ENCODE peak calls at places on chromosomes 3 and 15, in nine cellular contexts. L is stimulated activated CD8-positive, alpha-beta memory T cell treated with anti-CD3 and anti-CD28 coated beads, Interleukin-4, amount 100 ng/mL, for 1 hour; N is HCEC 1CT; F is psoas muscle; W is CD8-positive, alpha-beta memory T cell; T is iPS-NIHi11; J is GM13976; H is activated CD4-positive, CD25-positive, alpha-beta regulatory T cell; B is AG09319. A is an unnamed sample.

GRCh38 chr3:122533931-122534334 is 19.2 kb upstream of the KPNA1 start:
- DNase-seq in L (no peak), N (peak), F (no peak), W (no peak), T (no peak), J (peak), H (no peak), B (no peak), A (no peak)

GRCh38 chr3:104856743-104857142 is 510.0 kb upstream of the ALCAM start:
- DNase-seq in L (no peak), N (no peak), F (no peak), W (no peak), T (no peak), J (no peak), H (no peak), B (no peak), A (no peak)

GRCh38 chr15:43274136-43274535 is 7.4 kb upstream of the TGM5 start:
- DNase-seq in L (no peak), N (peak), F (peak), W (no peak), T (no peak), J (no peak), H (no peak), B (no peak), A (peak)

GRCh38 chr15:101049856-101050646 is 130.9 kb downstream of the LRRK1 start:
- DNase-seq in L (no peak), N (no peak), F (no peak), W (no peak), T (no peak), J (no peak), H (no peak), B (no peak), A (no peak)

GRCh38 chr3:38519000-38519399 is 22.9 kb downstream of the EXOG start:
- DNase-seq in L (no peak), N (no peak), F (no peak), W (no peak), T (no peak), J (no peak), H (no peak), B (no peak), A (no peak)

GRCh38 chr3:106428565-106428994 is 559.8 kb upstream of the CBLB start:
- DNase-seq in L (no peak), N (peak), F (no peak), W (no peak), T (peak), J (no peak), H (no peak), B (peak), A (no peak)

GRCh38 chr3:133891662-133892389 is 3.9 kb downstream of the RAB6B start:
- DNase-seq in L (no peak), N (no peak), F (no peak), W (no peak), T (no peak), J (no peak), H (no peak), B (no peak), A (no peak)

GRCh38 chr3:171049831-171050444 is 23.4 kb upstream of the SLC2A2 start:
- DNase-seq in L (no peak), N (peak), F (no peak), W (peak), T (peak), J (peak), H (no peak), B (peak), A (peak)

GRCh38 chr3:106533761-106534160 is 664.9 kb upstream of the CBLB start:
- DNase-seq in L (no peak), N (no peak), F (no peak), W (no peak), T (no peak), J (no peak), H (no peak), B (no peak), A (no peak)

GRCh38 chr15:40069178-40070165 is 30.5 kb upstream of the SRP14 start:
- DNase-seq in L (no peak), N (no peak), F (peak), W (no peak), T (peak), J (peak), H (no peak), B (peak), A (peak)

GRCh38 chr3:148023994-148024393 is 614.8 kb downstream of the ZIC1 start:
- DNase-seq in L (no peak), N (peak), F (no peak), W (no peak), T (no peak), J (no peak), H (no peak), B (no peak), A (peak)

GRCh38 chr3:40116478-40117162 is 192.9 kb upstream of the EIF1B start:
- DNase-seq in L (no peak), N (peak), F (no peak), W (no peak), T (no peak), J (no peak), H (no peak), B (peak), A (no peak)

GRCh38 chr15:58931985-58932384 is 1.5 kb downstream of the SLTM start:
- DNase-seq in L (no peak), N (peak), F (no peak), W (no peak), T (no peak), J (peak), H (no peak), B (no peak), A (peak)

GRCh38 chr3:107957506-107957905 is 133.3 kb downstream of the CD47 start:
- DNase-seq in L (no peak), N (no peak), F (no peak), W (no peak), T (no peak), J (no peak), H (no peak), B (no peak), A (no peak)

GRCh38 chr15:99857836-99858235 is 124.6 kb upstream of the LYSMD4 start:
- DNase-seq in L (no peak), N (no peak), F (no peak), W (no peak), T (no peak), J (no peak), H (no peak), B (no peak), A (no peak)

GRCh38 chr3:127734754-127735473 is 62.2 kb downstream of the ABTB1 start:
- DNase-seq in L (no peak), N (peak), F (no peak), W (no peak), T (no peak), J (no peak), H (no peak), B (peak), A (peak)

GRCh38 chr15:67741313-67741712 is 84.0 kb upstream of the SKOR1 start:
- DNase-seq in L (no peak), N (no peak), F (no peak), W (no peak), T (no peak), J (no peak), H (no peak), B (no peak), A (no peak)

GRCh38 chr3:14125193-14126016 is 553 bp downstream of the TMEM43 start:
- DNase-seq in L (no peak), N (peak), F (no peak), W (peak), T (peak), J (no peak), H (peak), B (peak), A (peak)

GRCh38 chr3:32310336-32310735 is 71.9 kb downstream of the CMTM8 start:
- DNase-seq in L (no peak), N (no peak), F (no peak), W (no peak), T (no peak), J (no peak), H (no peak), B (no peak), A (no peak)

GRCh38 chr3:171757377-171758034 is 52.8 kb downstream of the PLD1 start:
- DNase-seq in L (no peak), N (no peak), F (no peak), W (no peak), T (no peak), J (no peak), H (no peak), B (no peak), A (no peak)